ENCODE peak calls at places on chromosomes 6 and 20, in ten cellular contexts. One of them, this sample, is unnamed.

GRCh38 chr20:10093087-10093591 is 58.4 kb downstream of the ANKEF1 start:
- DNase-seq in GM23248: peak; percentile 88
- DNase-seq in colonic mucosa: no peak
- DNase-seq in H1: no peak
- DNase-seq in uterus: no peak
- DNase-seq in ovary: peak; percentile 15
- DNase-seq in heart right ventricle: no peak
- DNase-seq in mesenchymal stem cell: peak; percentile 28
- DNase-seq in naive thymus-derived CD4-positive, alpha-beta T cell: no peak
- DNase-seq in SK-N-SH: no peak
- DNase-seq in this sample: peak; percentile 10

GRCh38 chr6:112503210-112503609 is 156.1 kb downstream of the RFPL4B start:
- DNase-seq in GM23248: peak; percentile 7
- DNase-seq in colonic mucosa: no peak
- DNase-seq in H1: no peak
- DNase-seq in uterus: no peak
- DNase-seq in ovary: no peak
- DNase-seq in heart right ventricle: no peak
- DNase-seq in mesenchymal stem cell: peak; percentile 15
- DNase-seq in naive thymus-derived CD4-positive, alpha-beta T cell: no peak
- DNase-seq in SK-N-SH: no peak
- DNase-seq in this sample: no peak

GRCh38 chr6:97626586-97627441 is 343.8 kb upstream of the MMS22L start:
- DNase-seq in GM23248: peak; percentile 64
- DNase-seq in colonic mucosa: no peak
- DNase-seq in H1: no peak
- DNase-seq in uterus: no peak
- DNase-seq in ovary: no peak
- DNase-seq in heart right ventricle: no peak
- DNase-seq in mesenchymal stem cell: peak; percentile 5
- DNase-seq in naive thymus-derived CD4-positive, alpha-beta T cell: no peak
- DNase-seq in SK-N-SH: no peak
- DNase-seq in this sample: no peak

GRCh38 chr20:10357061-10357708 is 76.8 kb downstream of the MKKS start:
- DNase-seq in GM23248: no peak
- DNase-seq in colonic mucosa: no peak
- DNase-seq in H1: no peak
- DNase-seq in uterus: no peak
- DNase-seq in ovary: no peak
- DNase-seq in heart right ventricle: no peak
- DNase-seq in mesenchymal stem cell: no peak
- DNase-seq in naive thymus-derived CD4-positive, alpha-beta T cell: no peak
- DNase-seq in SK-N-SH: no peak
- DNase-seq in this sample: no peak

GRCh38 chr6:69732640-69733039 is 64.2 kb downstream of the LMBRD1 start:
- DNase-seq in GM23248: peak; percentile 19
- DNase-seq in colonic mucosa: no peak
- DNase-seq in H1: no peak
- DNase-seq in uterus: no peak
- DNase-seq in ovary: no peak
- DNase-seq in heart right ventricle: no peak
- DNase-seq in mesenchymal stem cell: peak; percentile 13
- DNase-seq in naive thymus-derived CD4-positive, alpha-beta T cell: no peak
- DNase-seq in SK-N-SH: no peak
- DNase-seq in this sample: no peak

GRCh38 chr6:131979515-131980337 is 28.6 kb upstream of the CCN2 start:
- DNase-seq in GM23248: peak; percentile 82
- DNase-seq in colonic mucosa: no peak
- DNase-seq in H1: no peak
- DNase-seq in uterus: no peak
- DNase-seq in ovary: no peak
- DNase-seq in heart right ventricle: no peak
- DNase-seq in mesenchymal stem cell: peak; percentile 24
- DNase-seq in naive thymus-derived CD4-positive, alpha-beta T cell: no peak
- DNase-seq in SK-N-SH: no peak
- DNase-seq in this sample: peak; percentile 84

GRCh38 chr6:137492771-137493217 is 1.4 kb downstream of the OLIG3 start:
- DNase-seq in GM23248: no peak
- DNase-seq in colonic mucosa: no peak
- DNase-seq in H1: no peak
- DNase-seq in uterus: no peak
- DNase-seq in ovary: no peak
- DNase-seq in heart right ventricle: no peak
- DNase-seq in mesenchymal stem cell: no peak
- DNase-seq in naive thymus-derived CD4-positive, alpha-beta T cell: no peak
- DNase-seq in SK-N-SH: no peak
- DNase-seq in this sample: no peak

GRCh38 chr6:144931172-144932035 is 646.3 kb downstream of the UTRN start:
- DNase-seq in GM23248: peak; percentile 66
- DNase-seq in colonic mucosa: peak; percentile 52
- DNase-seq in H1: no peak
- DNase-seq in uterus: no peak
- DNase-seq in ovary: no peak
- DNase-seq in heart right ventricle: peak; percentile 8
- DNase-seq in mesenchymal stem cell: peak; percentile 37
- DNase-seq in naive thymus-derived CD4-positive, alpha-beta T cell: no peak
- DNase-seq in SK-N-SH: peak; percentile 12
- DNase-seq in this sample: no peak

GRCh38 chr20:38181971-38182370 is 16.9 kb upstream of the TGM2 start:
- DNase-seq in GM23248: no peak
- DNase-seq in colonic mucosa: no peak
- DNase-seq in H1: no peak
- DNase-seq in uterus: no peak
- DNase-seq in ovary: no peak
- DNase-seq in heart right ventricle: no peak
- DNase-seq in mesenchymal stem cell: no peak
- DNase-seq in naive thymus-derived CD4-positive, alpha-beta T cell: no peak
- DNase-seq in SK-N-SH: no peak
- DNase-seq in this sample: no peak

GRCh38 chr6:5946181-5946580 is 60.5 kb downstream of the NRN1 start:
- DNase-seq in GM23248: no peak
- DNase-seq in colonic mucosa: no peak
- DNase-seq in H1: no peak
- DNase-seq in uterus: no peak
- DNase-seq in ovary: no peak
- DNase-seq in heart right ventricle: no peak
- DNase-seq in mesenchymal stem cell: no peak
- DNase-seq in naive thymus-derived CD4-positive, alpha-beta T cell: no peak
- DNase-seq in SK-N-SH: no peak
- DNase-seq in this sample: no peak

GRCh38 chr20:6994452-6994851 is 227.0 kb downstream of the BMP2 start:
- DNase-seq in GM23248: peak; percentile 50
- DNase-seq in colonic mucosa: no peak
- DNase-seq in H1: no peak
- DNase-seq in uterus: no peak
- DNase-seq in ovary: no peak
- DNase-seq in heart right ventricle: no peak
- DNase-seq in mesenchymal stem cell: peak; percentile 13
- DNase-seq in naive thymus-derived CD4-positive, alpha-beta T cell: no peak
- DNase-seq in SK-N-SH: no peak
- DNase-seq in this sample: no peak

GRCh38 chr20:6999381-6999780 is 231.9 kb downstream of the BMP2 start:
- DNase-seq in GM23248: no peak
- DNase-seq in colonic mucosa: no peak
- DNase-seq in H1: no peak
- DNase-seq in uterus: no peak
- DNase-seq in ovary: no peak
- DNase-seq in heart right ventricle: no peak
- DNase-seq in mesenchymal stem cell: no peak
- DNase-seq in naive thymus-derived CD4-positive, alpha-beta T cell: no peak
- DNase-seq in SK-N-SH: no peak
- DNase-seq in this sample: no peak

GRCh38 chr20:6993016-6993415 is 225.5 kb downstream of the BMP2 start:
- DNase-seq in GM23248: peak; percentile 33
- DNase-seq in colonic mucosa: no peak
- DNase-seq in H1: no peak
- DNase-seq in uterus: no peak
- DNase-seq in ovary: no peak
- DNase-seq in heart right ventricle: no peak
- DNase-seq in mesenchymal stem cell: no peak
- DNase-seq in naive thymus-derived CD4-positive, alpha-beta T cell: no peak
- DNase-seq in SK-N-SH: no peak
- DNase-seq in this sample: no peak

GRCh38 chr20:6993526-6993925 is 226.0 kb downstream of the BMP2 start:
- DNase-seq in GM23248: peak; percentile 17
- DNase-seq in colonic mucosa: no peak
- DNase-seq in H1: no peak
- DNase-seq in uterus: no peak
- DNase-seq in ovary: no peak
- DNase-seq in heart right ventricle: no peak
- DNase-seq in mesenchymal stem cell: no peak
- DNase-seq in naive thymus-derived CD4-positive, alpha-beta T cell: no peak
- DNase-seq in SK-N-SH: no peak
- DNase-seq in this sample: no peak
- H3K9me3 ChIP-seq in GM23248: no peaks in the 10 kb centered on the region
- H3K9me3 ChIP-seq in colonic mucosa: no peaks in the 10 kb centered on the region
- H3K9me3 ChIP-seq in H1: no peaks in the 10 kb centered on the region
- H3K9me3 ChIP-seq in uterus: no peaks in the 10 kb centered on the region
- H3K9me3 ChIP-seq in ovary: no peaks in the 10 kb centered on the region
- H3K9me3 ChIP-seq in heart right ventricle: no peaks in the 10 kb centered on the region
- H3K9me3 ChIP-seq in mesenchymal stem cell: no peaks in the 10 kb centered on the region
- H3K9me3 ChIP-seq in naive thymus-derived CD4-positive, alpha-beta T cell: no peaks in the 10 kb centered on the region
- H3K9me3 ChIP-seq in SK-N-SH: no peaks in the 10 kb centered on the region
- H3K9me3 ChIP-seq in this sample: peaks cover 8% of the 10 kb centered on the region

DNA sequence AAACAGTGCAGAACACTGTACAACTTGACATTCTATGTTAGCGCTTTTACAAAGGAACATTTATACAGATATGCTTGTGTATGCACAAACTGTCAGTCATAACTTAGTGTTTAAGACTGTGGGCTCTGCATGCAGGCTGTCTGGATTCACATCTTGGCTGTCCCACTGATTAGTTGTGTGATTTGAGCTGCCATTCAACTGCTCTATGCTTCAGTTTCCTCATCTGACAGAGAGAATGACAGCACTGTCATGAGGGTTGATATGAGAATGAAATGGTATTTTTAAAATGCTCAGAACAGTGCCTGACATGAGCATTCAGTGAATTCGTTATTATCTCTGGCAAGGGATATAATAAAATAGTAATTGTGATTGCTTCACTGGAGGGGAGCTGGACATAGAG is 8.7 kb downstream of the SLC25A27 start:
- DNase-seq in GM23248: no peak
- DNase-seq in colonic mucosa: no peak
- DNase-seq in H1: no peak
- DNase-seq in uterus: no peak
- DNase-seq in ovary: no peak
- DNase-seq in heart right ventricle: no peak
- DNase-seq in mesenchymal stem cell: no peak
- DNase-seq in naive thymus-derived CD4-positive, alpha-beta T cell: no peak
- DNase-seq in SK-N-SH: no peak
- DNase-seq in this sample: no peak
- H3K4me3 ChIP-seq in GM23248: no peak overlapping the region
- H3K4me3 ChIP-seq in colonic mucosa: no peak overlapping the region
- H3K4me3 ChIP-seq in H1: no peak overlapping the region
- H3K4me3 ChIP-seq in uterus: no peak overlapping the region
- H3K4me3 ChIP-seq in ovary: no peak overlapping the region
- H3K4me3 ChIP-seq in heart right ventricle: no peak overlapping the region
- H3K4me3 ChIP-seq in mesenchymal stem cell: no peak overlapping the region
- H3K4me3 ChIP-seq in naive thymus-derived CD4-positive, alpha-beta T cell: no peak overlapping the region
- H3K4me3 ChIP-seq in SK-N-SH: no peak overlapping the region
- H3K4me3 ChIP-seq in this sample: no peak overlapping the region

DNA sequence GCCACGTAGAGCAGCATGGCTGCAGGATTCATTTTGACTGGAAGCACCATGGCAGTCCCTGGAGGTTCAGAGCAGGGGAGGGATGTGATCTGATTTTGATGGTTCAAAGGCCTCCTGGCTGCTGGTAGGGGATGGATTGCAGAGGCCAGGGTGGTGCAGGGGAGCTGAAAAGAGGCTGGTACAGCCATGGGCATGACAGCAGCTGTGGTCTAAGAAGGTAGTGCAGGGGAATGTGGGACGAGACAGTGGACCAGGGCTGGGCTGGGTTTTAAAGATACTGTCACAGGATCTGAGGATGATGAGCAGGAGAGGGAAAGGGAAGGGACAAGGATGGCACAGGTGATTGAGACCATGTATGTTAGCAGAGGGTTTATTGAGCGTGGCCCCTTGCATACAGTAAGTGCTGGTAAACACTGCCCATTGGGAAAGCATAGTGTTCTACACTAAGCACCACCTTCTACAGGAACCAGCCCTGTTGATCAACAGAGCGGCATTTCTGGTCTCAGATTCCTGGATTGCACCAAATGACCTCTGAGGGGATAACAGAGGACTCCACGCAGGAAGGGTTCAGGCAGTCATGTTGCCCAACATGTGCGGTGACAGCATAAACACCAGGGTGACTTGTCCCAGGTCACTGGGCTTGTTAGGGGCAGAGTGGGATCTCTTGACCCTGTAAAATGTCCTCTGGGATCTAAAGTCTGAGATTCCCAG is 14.5 kb upstream of the SIRPA start:
- DNase-seq in GM23248: no peak
- DNase-seq in colonic mucosa: no peak
- DNase-seq in H1: no peak
- DNase-seq in uterus: no peak
- DNase-seq in ovary: no peak
- DNase-seq in heart right ventricle: no peak
- DNase-seq in mesenchymal stem cell: no peak
- DNase-seq in naive thymus-derived CD4-positive, alpha-beta T cell: no peak
- DNase-seq in SK-N-SH: no peak
- DNase-seq in this sample: no peak
- H3K27ac ChIP-seq in GM23248: no peak overlapping the region
- H3K27ac ChIP-seq in colonic mucosa: no peak overlapping the region
- H3K27ac ChIP-seq in H1: no peak overlapping the region
- H3K27ac ChIP-seq in uterus: no peak overlapping the region
- H3K27ac ChIP-seq in ovary: no peak overlapping the region
- H3K27ac ChIP-seq in heart right ventricle: peak overlapping the region; percentile 3
- H3K27ac ChIP-seq in mesenchymal stem cell: no peak overlapping the region
- H3K27ac ChIP-seq in naive thymus-derived CD4-positive, alpha-beta T cell: no peak overlapping the region
- H3K27ac ChIP-seq in SK-N-SH: no peak overlapping the region
- H3K27ac ChIP-seq in this sample: peak overlapping the region; percentile 11

DNA sequence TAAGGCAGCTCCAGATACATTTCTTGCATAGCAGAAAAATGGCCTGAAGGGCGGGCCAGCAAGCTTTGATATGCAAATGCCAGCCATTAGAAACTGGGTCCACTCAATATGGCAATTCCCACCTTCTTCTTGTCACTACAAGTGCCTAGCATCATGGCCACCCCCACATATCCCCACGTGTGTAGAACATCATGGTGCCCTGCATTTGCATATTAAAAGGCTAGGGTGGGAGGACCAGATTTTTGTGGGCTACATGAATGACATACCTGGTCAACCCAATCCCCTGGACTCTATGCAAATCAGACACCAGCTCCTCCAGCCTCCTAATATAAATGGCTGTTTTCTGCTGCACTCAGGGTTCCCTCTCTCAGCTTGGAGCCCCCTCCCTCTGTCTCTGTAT is 31.7 kb downstream of the PLN start:
- DNase-seq in GM23248: no peak
- DNase-seq in colonic mucosa: no peak
- DNase-seq in H1: no peak
- DNase-seq in uterus: no peak
- DNase-seq in ovary: no peak
- DNase-seq in heart right ventricle: no peak
- DNase-seq in mesenchymal stem cell: no peak
- DNase-seq in naive thymus-derived CD4-positive, alpha-beta T cell: no peak
- DNase-seq in SK-N-SH: no peak
- DNase-seq in this sample: no peak
- H3K9me3 ChIP-seq in GM23248: no peaks in the 10 kb centered on the region
- H3K9me3 ChIP-seq in colonic mucosa: peaks cover 2% of the 10 kb centered on the region
- H3K9me3 ChIP-seq in H1: no peaks in the 10 kb centered on the region
- H3K9me3 ChIP-seq in uterus: peaks cover 12% of the 10 kb centered on the region
- H3K9me3 ChIP-seq in ovary: peaks cover 5% of the 10 kb centered on the region
- H3K9me3 ChIP-seq in heart right ventricle: peaks cover 24% of the 10 kb centered on the region
- H3K9me3 ChIP-seq in mesenchymal stem cell: peaks cover 25% of the 10 kb centered on the region
- H3K9me3 ChIP-seq in naive thymus-derived CD4-positive, alpha-beta T cell: peaks cover 60% of the 10 kb centered on the region
- H3K9me3 ChIP-seq in SK-N-SH: peaks cover 7% of the 10 kb centered on the region
- H3K9me3 ChIP-seq in this sample: peaks cover 26% of the 10 kb centered on the region